ENCODE peak calls at places on chromosome 9, in six cellular contexts. N is HCT116, W is mesothelial cell of epicardium, P is AG10803, L is cardiac muscle cell, K is neural crest cell. V is an unnamed sample.

GRCh38 chr9:128282500-128282899 is 6.4 kb downstream of the SWI5 start:
- DNase-seq in N (no peak), W (no peak), P (peak), L (no peak), K (no peak), V (no peak)

GRCh38 chr9:131868766-131869165 is 128.9 kb upstream of the RAPGEF1 start:
- DNase-seq in N (no peak), W (no peak), P (peak), L (no peak), K (no peak), V (no peak)

GRCh38 chr9:3244963-3245653 is 280.7 kb downstream of the RFX3 start:
- DNase-seq in N (no peak), W (no peak), P (no peak), L (no peak), K (no peak), V (no peak)

GRCh38 chr9:17219261-17219660 is 84.4 kb downstream of the CNTLN start:
- DNase-seq in N (no peak), W (no peak), P (peak), L (no peak), K (no peak), V (no peak)

GRCh38 chr9:127123239-127123935 is 952 bp upstream of the ANGPTL2 start:
- DNase-seq in N (no peak), W (no peak), P (no peak), L (no peak), K (no peak), V (no peak)

GRCh38 chr9:13860926-13861325 is 453.0 kb downstream of the NFIB start:
- DNase-seq in N (no peak), W (no peak), P (no peak), L (no peak), K (no peak), V (no peak)

GRCh38 chr9:130198501-130199179 is 26.4 kb downstream of the NCS1 start:
- DNase-seq in N (no peak), W (no peak), P (no peak), L (no peak), K (no peak), V (no peak)

GRCh38 chr9:106860731-106861584 is 2.0 kb upstream of the ZNF462 start:
- DNase-seq in N (no peak), W (peak), P (peak), L (peak), K (peak), V (no peak)

GRCh38 chr9:6512085-6512657 is 99.2 kb downstream of the UHRF2 start:
- DNase-seq in N (no peak), W (no peak), P (peak), L (no peak), K (no peak), V (no peak)

GRCh38 chr9:88161144-88161543 is 22.9 kb upstream of the SPATA31C2 start:
- DNase-seq in N (no peak), W (no peak), P (no peak), L (no peak), K (no peak), V (no peak)

GRCh38 chr9:113389451-113389850 is 11.6 kb downstream of the ALAD start:
- DNase-seq in N (no peak), W (no peak), P (no peak), L (no peak), K (no peak), V (no peak)

GRCh38 chr9:126857261-126857960 is 3.0 kb upstream of the ZBTB34 start:
- DNase-seq in N (no peak), W (no peak), P (peak), L (no peak), K (no peak), V (peak)

GRCh38 chr9:117927354-117927753 is 223.2 kb downstream of the TLR4 start:
- DNase-seq in N (no peak), W (no peak), P (no peak), L (no peak), K (no peak), V (no peak)

GRCh38 chr9:108933231-108933630 is 693 bp downstream of the ELP1 start:
- DNase-seq in N (no peak), W (no peak), P (peak), L (no peak), K (no peak), V (no peak)

GRCh38 chr9:242461-243080 is 27.9 kb downstream of the DOCK8 start:
- DNase-seq in N (no peak), W (no peak), P (no peak), L (no peak), K (no peak), V (peak)

GRCh38 chr9:137807721-137808703 is 69.6 kb upstream of the CACNA1B start:
- DNase-seq in N (no peak), W (no peak), P (no peak), L (no peak), K (no peak), V (no peak)

GRCh38 chr9:115855458-115856133 is 298.0 kb upstream of the PAPPA start:
- DNase-seq in N (no peak), W (no peak), P (peak), L (no peak), K (no peak), V (no peak)

GRCh38 chr9:100884518-100884917 is 144.0 kb upstream of the PLPPR1 start:
- DNase-seq in N (no peak), W (no peak), P (no peak), L (peak), K (peak), V (no peak)

GRCh38 chr9:35958104-35958825 is at the start of gene OR2S2:
- DNase-seq in N (no peak), W (no peak), P (no peak), L (no peak), K (no peak), V (no peak)

GRCh38 chr9:127974769-127975261 is 6.0 kb downstream of the EEIG1 start:
- DNase-seq in N (no peak), W (no peak), P (peak), L (no peak), K (no peak), V (no peak)

GRCh38 chr9:91071185-91071990 is 269.8 kb downstream of the SYK start:
- DNase-seq in N (no peak), W (peak), P (peak), L (no peak), K (no peak), V (no peak)

GRCh38 chr9:69200071-69200470 is 26.0 kb downstream of the TJP2 start:
- DNase-seq in N (no peak), W (no peak), P (no peak), L (no peak), K (no peak), V (no peak)

GRCh38 chr9:131169567-131169966 is 44.2 kb downstream of the NUP214 start:
- DNase-seq in N (no peak), W (no peak), P (no peak), L (no peak), K (no peak), V (no peak)

GRCh38 chr9:132183715-132184114 is 21.9 kb downstream of the NTNG2 start:
- DNase-seq in N (no peak), W (no peak), P (no peak), L (no peak), K (no peak), V (no peak)

GRCh38 chr9:96067551-96068076 is 192.1 kb downstream of the ERCC6L2 start:
- DNase-seq in N (no peak), W (no peak), P (no peak), L (no peak), K (no peak), V (no peak)

GRCh38 chr9:110808599-110808980 is 140.0 kb downstream of the MUSK start:
- DNase-seq in N (no peak), W (no peak), P (no peak), L (no peak), K (no peak), V (no peak)

GRCh38 chr9:105458404-105458803 is 10.6 kb downstream of the FSD1L start:
- DNase-seq in N (no peak), W (no peak), P (no peak), L (no peak), K (no peak), V (no peak)

GRCh38 chr9:127751269-127752054 is 16.4 kb upstream of the TOR2A start:
- DNase-seq in N (no peak), W (peak), P (peak), L (peak), K (peak), V (no peak)

GRCh38 chr9:101791938-101792337 is 53.5 kb upstream of the GRIN3A start:
- DNase-seq in N (peak), W (peak), P (no peak), L (peak), K (peak), V (no peak)

GRCh38 chr9:34396276-34397214 is 19.8 kb upstream of the MYORG start:
- DNase-seq in N (no peak), W (peak), P (no peak), L (no peak), K (no peak), V (no peak)

GRCh38 chr9:34398875-34399274 is 22.2 kb upstream of the MYORG start:
- DNase-seq in N (no peak), W (no peak), P (no peak), L (no peak), K (no peak), V (no peak)

GRCh38 chr9:34400686-34401602 is 24.2 kb upstream of the MYORG start:
- DNase-seq in N (no peak), W (no peak), P (no peak), L (no peak), K (no peak), V (no peak)

GRCh38 chr9:34400275-34400674 is 23.6 kb upstream of the MYORG start:
- DNase-seq in N (no peak), W (no peak), P (no peak), L (no peak), K (no peak), V (no peak)

GRCh38 chr9:34399729-34400128 is 23.0 kb upstream of the MYORG start:
- DNase-seq in N (no peak), W (no peak), P (no peak), L (no peak), K (no peak), V (no peak)
- TF ChIP-seq CTCF in N (no peak), W (no peak), P (no peak), L (no peak), K (no peak), V (no peak)

DNA sequence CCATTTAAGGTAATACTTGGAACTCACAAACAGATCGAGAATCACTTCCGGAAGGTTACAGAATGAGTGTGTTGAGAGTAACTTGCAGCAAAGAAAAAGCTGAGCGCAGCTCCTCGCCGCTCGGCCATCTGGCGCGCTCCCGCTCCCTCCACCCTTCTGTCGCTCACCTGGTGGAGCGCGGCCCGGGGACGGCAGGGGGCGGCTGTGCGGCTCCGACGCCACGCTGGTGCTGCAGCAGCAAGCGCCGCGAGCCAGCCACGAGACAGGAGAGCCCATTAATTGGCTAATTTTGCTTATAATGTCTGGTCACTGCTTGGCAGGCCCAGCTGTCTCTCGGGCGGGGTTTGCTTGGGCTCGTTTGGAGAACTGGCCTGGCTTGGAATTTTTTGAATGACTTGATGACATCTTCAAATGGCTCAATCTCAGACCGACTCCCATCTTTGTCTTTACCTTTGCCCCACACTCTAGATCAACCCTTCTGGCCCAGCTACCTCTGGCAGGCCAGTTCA is 601.8 kb downstream of the CCDC171 start:
- DNase-seq in N (no peak), W (peak), P (no peak), L (peak), K (peak), V (no peak)
- TF ChIP-seq CTCF in N (peak), W (peak), P (no peak), L (peak), K (peak), V (peak)

GRCh38 chr9:16133032-16133431 is 580.2 kb downstream of the CCDC171 start:
- DNase-seq in N (no peak), W (no peak), P (no peak), L (no peak), K (no peak), V (no peak)

GRCh38 chr9:16132513-16132912 is 579.7 kb downstream of the CCDC171 start:
- DNase-seq in N (no peak), W (no peak), P (peak), L (no peak), K (no peak), V (no peak)

GRCh38 chr9:16133556-16134227 is 580.8 kb downstream of the CCDC171 start:
- DNase-seq in N (peak), W (no peak), P (peak), L (peak), K (peak), V (peak)

GRCh38 chr9:16134351-16134750 is 581.5 kb downstream of the CCDC171 start:
- DNase-seq in N (no peak), W (no peak), P (no peak), L (no peak), K (no peak), V (no peak)

DNA sequence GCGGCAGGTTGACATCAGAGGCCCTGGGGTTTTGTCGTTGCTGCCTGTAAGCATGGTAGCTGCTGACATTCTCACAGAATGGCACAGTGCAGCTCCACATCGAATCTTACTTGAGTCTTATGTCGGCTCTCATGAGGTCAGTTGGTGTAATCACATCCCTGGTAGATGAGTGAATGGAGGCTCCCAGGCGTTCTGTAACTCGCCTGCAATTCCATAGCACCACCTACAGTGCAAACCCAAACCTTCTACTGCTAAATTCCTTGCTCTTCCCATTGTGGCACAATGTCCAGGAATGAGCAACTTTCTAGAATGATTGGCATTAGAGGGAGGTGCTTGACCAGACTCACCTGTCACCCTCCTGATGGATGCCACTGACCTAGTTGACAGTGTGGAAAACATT is 578.4 kb downstream of the CCDC171 start:
- DNase-seq in N (no peak), W (no peak), P (peak), L (peak), K (no peak), V (no peak)
- TF ChIP-seq CTCF in N (peak), W (no peak), P (peak), L (peak), K (no peak), V (no peak)

DNA sequence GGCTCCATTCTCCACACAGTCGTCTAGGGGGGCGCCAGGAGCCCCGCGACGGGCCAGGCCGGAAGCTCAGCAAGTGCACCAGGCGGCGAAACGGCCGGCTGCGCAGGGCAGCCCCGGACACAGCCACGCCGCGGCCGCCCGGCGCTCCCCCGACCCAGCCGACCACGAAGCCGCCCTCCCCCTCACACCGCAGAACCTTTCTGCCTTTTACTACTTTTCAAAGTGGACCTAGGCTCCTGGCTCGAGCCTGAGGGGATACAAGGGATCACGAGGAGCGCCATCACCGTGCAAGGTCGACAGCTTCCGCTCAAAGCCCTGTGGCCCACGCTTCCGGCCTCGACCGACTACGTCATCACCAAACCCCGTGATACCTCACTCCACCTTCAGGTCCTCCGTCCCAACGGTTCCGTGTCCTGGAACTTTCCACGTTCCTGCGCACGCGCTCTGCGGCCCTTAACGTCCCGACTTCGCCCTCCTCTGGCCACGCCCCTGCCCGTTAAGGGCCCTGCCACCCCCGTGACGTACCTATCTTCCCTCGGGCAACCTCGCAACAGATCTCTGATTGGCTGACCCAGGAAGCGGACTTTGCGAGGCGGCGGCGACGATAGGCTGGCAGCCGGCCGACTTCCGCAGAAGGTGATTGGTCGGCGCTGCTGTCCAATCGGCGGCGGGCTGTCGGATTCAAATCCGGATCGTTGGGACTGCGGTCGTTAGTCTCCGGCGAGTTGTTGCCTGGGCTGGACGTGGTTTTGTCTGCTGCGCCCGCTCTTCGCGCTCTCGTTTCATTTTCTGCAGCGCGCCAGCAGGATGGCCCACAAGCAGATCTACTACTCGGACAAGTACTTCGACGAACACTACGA is at the start of gene CKS2:
- DNase-seq in N (peak), W (peak), P (peak), L (peak), K (peak), V (peak)
- TF ChIP-seq CTCF in N (no peak), W (no peak), P (no peak), L (no peak), K (no peak), V (no peak)

GRCh38 chr9:99138424-99139284 is 33.7 kb downstream of the TGFBR1 start:
- DNase-seq in N (no peak), W (no peak), P (no peak), L (no peak), K (no peak), V (no peak)

GRCh38 chr9:99142275-99142674 is 37.4 kb downstream of the TGFBR1 start:
- DNase-seq in N (no peak), W (no peak), P (no peak), L (no peak), K (no peak), V (peak)

GRCh38 chr9:99141849-99142248 is 36.9 kb downstream of the TGFBR1 start:
- DNase-seq in N (no peak), W (no peak), P (no peak), L (no peak), K (no peak), V (no peak)

GRCh38 chr9:99139868-99140267 is 35.0 kb downstream of the TGFBR1 start:
- DNase-seq in N (no peak), W (no peak), P (no peak), L (no peak), K (no peak), V (no peak)

GRCh38 chr9:99140685-99141314 is 35.9 kb downstream of the TGFBR1 start:
- DNase-seq in N (peak), W (no peak), P (peak), L (peak), K (peak), V (no peak)
- TF ChIP-seq CTCF in N (peak), W (peak), P (peak), L (peak), K (peak), V (peak)

DNA sequence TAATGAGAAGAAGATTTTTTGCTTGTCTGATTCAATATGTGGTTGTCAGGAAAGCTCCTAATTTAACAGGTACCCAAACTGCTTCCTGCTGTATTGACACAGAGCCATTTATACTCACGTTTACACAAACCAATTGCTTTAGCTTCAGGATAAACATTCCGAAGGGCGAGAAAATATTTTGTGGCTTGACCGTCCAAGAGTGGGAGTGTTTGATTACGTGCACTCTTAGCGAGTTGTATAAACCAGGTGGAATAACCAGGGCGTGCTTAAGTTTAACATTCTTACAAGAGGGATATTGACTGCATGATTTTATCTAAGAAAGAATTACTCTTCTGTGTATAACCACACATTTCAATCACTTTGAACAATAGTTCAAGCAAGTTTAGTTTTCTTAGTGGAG is 278.7 kb upstream of the TYRP1 start:
- DNase-seq in N (no peak), W (no peak), P (no peak), L (no peak), K (no peak), V (no peak)
- TF ChIP-seq CTCF in N (no peak), W (no peak), P (no peak), L (no peak), K (no peak), V (no peak)